ENCODE peak calls at places on chromosomes 12 and 14, in four cellular contexts. D is progenitor cell of endocrine pancreas, I is astrocyte of the spinal cord, A is fibroblast of the aortic adventitia. M is an unnamed sample.

GRCh38 chr12:92769124-92769901 is 66.5 kb downstream of the PLEKHG7 start:
- DNase-seq in I (peak), D (no peak), A (peak), M (peak)

GRCh38 chr12:4951601-4952000 is 41.9 kb downstream of the KCNA1 start:
- DNase-seq in A (no peak), D (no peak), I (no peak), M (no peak)

GRCh38 chr12:106171117-106171750 is 32.5 kb upstream of the NUAK1 start:
- DNase-seq in I (no peak), A (peak), D (no peak), M (no peak)

GRCh38 chr12:124191024-124191359 is 103.9 kb upstream of the RFLNA start:
- DNase-seq in I (no peak), A (no peak), D (no peak), M (no peak)

GRCh38 chr14:92980866-92981265 is 57.9 kb downstream of the CHGA start:
- DNase-seq in I (no peak), D (no peak), A (no peak), M (no peak)

GRCh38 chr14:31170411-31170810 is 37.2 kb downstream of the HECTD1 start:
- DNase-seq in A (no peak), I (peak), D (no peak), M (no peak)

GRCh38 chr12:5264006-5264405 is 167.9 kb upstream of the NTF3 start:
- DNase-seq in A (no peak), D (no peak), I (no peak), M (no peak)

GRCh38 chr12:9361879-9362326 is 153.7 kb upstream of the PZP start:
- DNase-seq in I (no peak), A (no peak), D (no peak), M (no peak)

GRCh38 chr12:50507930-50508329 is 3.1 kb downstream of the DIP2B start:
- DNase-seq in A (no peak), D (no peak), I (no peak), M (no peak)

GRCh38 chr14:99380402-99380801 is 100.3 kb downstream of the SETD3 start:
- DNase-seq in D (no peak), I (no peak), A (no peak), M (no peak)

GRCh38 chr12:96487214-96487613 is 2.2 kb upstream of the CFAP54 start:
- DNase-seq in I (peak), D (no peak), A (peak), M (peak)

GRCh38 chr12:114846771-114847170 is 162.8 kb upstream of the TBX3 start:
- DNase-seq in A (no peak), I (no peak), D (no peak), M (no peak)

GRCh38 chr12:84643993-84644392 is 268.6 kb downstream of the SLC6A15 start:
- DNase-seq in I (no peak), D (no peak), A (no peak), M (no peak)

GRCh38 chr12:3496964-3497363 is 6.0 kb downstream of the PRMT8 start:
- DNase-seq in A (no peak), D (no peak), I (no peak), M (no peak)
- TF ChIP-seq CTCF in A (no peak), D (peak), I (no peak), M (peak)

GRCh38 chr12:21248679-21249078 is 86.0 kb downstream of the SLCO1A2 start:
- DNase-seq in D (no peak), I (peak), A (peak), M (peak)
- TF ChIP-seq CTCF in D (peak), I (no peak), A (no peak), M (no peak)

GRCh38 chr12:116273813-116274551 is 3.5 kb downstream of the MED13L start:
- DNase-seq in D (no peak), I (no peak), A (no peak), M (no peak)
- TF ChIP-seq CTCF in D (no peak), I (no peak), A (no peak), M (no peak)

DNA sequence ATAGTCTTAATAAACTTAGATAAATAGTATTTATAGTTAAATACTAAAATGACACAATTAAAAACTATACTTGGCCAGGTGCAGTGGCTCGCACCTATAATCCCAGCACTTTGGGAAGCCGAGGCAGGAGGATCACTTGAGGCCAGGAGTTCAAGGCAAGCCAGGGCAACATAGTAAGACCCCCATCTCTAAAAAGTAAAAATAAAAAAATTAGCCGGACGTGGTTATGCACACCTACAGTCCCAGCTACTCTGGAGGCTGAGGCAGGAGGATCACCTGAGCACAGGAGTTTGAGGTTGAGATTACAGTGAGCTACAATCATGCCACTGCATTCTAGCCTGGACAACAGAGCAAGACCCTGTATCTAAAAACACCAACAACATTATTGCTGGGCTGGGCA is 16.0 kb downstream of the CINP start:
- DNase-seq in I (no peak), D (no peak), A (no peak), M (no peak)
- TF ChIP-seq CTCF in I (no peak), D (no peak), A (no peak), M (no peak)

GRCh38 chr14:20195911-20196310 is 5.2 kb downstream of the OR11G2 start:
- DNase-seq in I (no peak), A (no peak), D (no peak), M (no peak)
- TF ChIP-seq CTCF in I (no peak), A (no peak), D (no peak), M (no peak)

GRCh38 chr12:6383572-6384498 is at the start of gene LTBR:
- DNase-seq in I (peak), A (peak), D (peak), M (peak)
- TF ChIP-seq CTCF in I (no peak), A (peak), D (no peak), M (no peak)

M was measured in choroid plexus epithelial cell.